ENCODE peak calls at places on chromosomes 11 and 22, in nine cellular contexts. I is OCI-LY7; P is neural progenitor cell; U is tibial artery; B is lower lobe of right lung; W is hepatocyte; F is CD4-positive, alpha-beta memory T cell; C is suprapubic skin; T is mesendoderm. X is an unnamed sample.

GRCh38 chr11:46560300-46561025 is 33.4 kb downstream of the AMBRA1 start:
- DNase-seq in P (no peak), C (no peak), T (no peak), U (no peak), W (no peak), F (peak; percentile 50), B (no peak), I (peak; percentile 59), X (no peak)

GRCh38 chr22:20624161-20624616 is 116.8 kb downstream of the MED15 start:
- DNase-seq in F (no peak), T (no peak), C (no peak), W (no peak), I (no peak), B (no peak), P (no peak), U (no peak), X (no peak)

GRCh38 chr11:86162257-86162656 is 82.3 kb upstream of the EED start:
- DNase-seq in T (peak; percentile 31), B (peak; percentile 52), F (no peak), P (no peak), W (peak; percentile 67), U (peak; percentile 76), C (no peak), I (no peak), X (peak; percentile 74)

GRCh38 chr22:27632451-27633295 is 168.9 kb downstream of the MN1 start:
- DNase-seq in U (no peak), W (peak; percentile 78), C (no peak), B (no peak), I (no peak), P (no peak), F (no peak), T (no peak), X (no peak)

GRCh38 chr11:608751-609354 is 6.9 kb downstream of the IRF7 start:
- DNase-seq in P (no peak), C (no peak), I (no peak), T (no peak), F (no peak), U (no peak), B (no peak), W (no peak), X (no peak)

GRCh38 chr22:29710922-29711593 is 8.7 kb upstream of the CABP7 start:
- DNase-seq in C (no peak), W (no peak), B (no peak), U (no peak), I (no peak), T (no peak), F (no peak), P (no peak), X (no peak)

GRCh38 chr11:61966673-61967176 is 709 bp downstream of the FTH1 start:
- DNase-seq in C (peak; percentile 74), F (peak; percentile 49), W (no peak), B (no peak), U (no peak), T (peak; percentile 80), P (peak; percentile 72), I (peak; percentile 54), X (no peak)

GRCh38 chr11:86696451-86696850 is 24.0 kb upstream of the ME3 start:
- DNase-seq in P (no peak), B (no peak), F (no peak), W (no peak), U (no peak), I (no peak), C (no peak), T (no peak), X (no peak)

GRCh38 chr11:110952150-110952549 is 239.9 kb upstream of the ARHGAP20 start:
- DNase-seq in F (no peak), C (no peak), W (no peak), U (no peak), B (no peak), P (no peak), I (no peak), T (no peak), X (no peak)

GRCh38 chr11:75289919-75290318 is 49.3 kb downstream of the TPBGL start:
- DNase-seq in F (no peak), T (no peak), C (no peak), I (no peak), B (no peak), P (no peak), W (no peak), U (no peak), X (no peak)

GRCh38 chr11:117328414-117329010 is 858 bp downstream of the CEP164 start:
- DNase-seq in F (no peak), I (peak; percentile 19), B (no peak), C (no peak), P (peak; percentile 25), U (no peak), W (peak; percentile 51), T (peak; percentile 43), X (peak; percentile 72)

GRCh38 chr22:35887296-35887875 is 141.2 kb downstream of the RBFOX2 start:
- DNase-seq in F (no peak), W (no peak), B (no peak), U (no peak), C (no peak), P (no peak), I (no peak), T (peak; percentile 77), X (no peak)

GRCh38 chr22:48748113-48748859 is 1079.4 kb downstream of the BRD1 start:
- DNase-seq in U (no peak), B (no peak), P (no peak), C (peak; percentile 74), W (no peak), I (no peak), F (no peak), T (no peak), X (peak; percentile 32)

DNA sequence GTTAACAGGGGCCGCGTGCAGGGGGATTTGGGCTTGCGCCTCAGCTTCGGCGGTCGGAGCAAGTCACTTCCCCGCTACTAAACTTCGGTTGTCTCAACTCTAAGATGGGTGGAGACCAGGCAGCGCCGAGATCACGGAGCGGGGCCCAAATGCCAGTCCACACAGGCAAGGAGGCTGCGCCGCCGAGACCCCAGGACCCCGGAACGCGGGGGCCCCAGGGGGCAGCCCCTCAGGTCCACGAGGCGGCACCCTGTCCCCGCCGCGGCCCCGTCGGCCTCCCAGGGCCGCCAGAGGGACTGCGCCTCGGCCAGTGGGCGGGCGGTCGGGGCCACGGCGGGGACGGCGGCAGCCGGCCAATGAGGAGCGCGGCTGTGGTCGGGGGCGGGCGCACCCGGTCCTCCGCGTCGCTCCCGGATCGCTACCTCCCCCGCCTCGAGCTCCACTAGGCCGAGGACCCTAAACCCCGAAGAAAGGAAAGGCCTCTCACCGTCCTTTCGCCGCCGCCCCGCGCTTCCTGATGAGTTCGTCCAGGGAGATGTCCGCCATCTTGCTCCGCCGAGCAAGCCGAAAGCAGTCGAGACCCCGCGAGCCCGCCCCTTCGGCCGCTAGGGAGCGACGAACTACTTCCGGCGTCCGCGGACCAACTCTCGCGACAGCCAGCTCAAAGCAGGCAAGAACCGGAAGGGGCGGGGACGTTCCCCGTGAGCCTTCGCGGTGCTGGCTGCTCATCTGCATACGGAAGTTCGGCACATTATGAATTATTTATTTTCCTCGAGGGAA is at the start of gene POLDIP3:
- DNase-seq in T (peak; percentile 99), P (peak; percentile 99), C (peak; percentile 100), F (peak; percentile 99), B (peak; percentile 99), W (peak; percentile 100), I (peak; percentile 100), U (peak; percentile 99), X (peak; percentile 99)
- H3K4me1 ChIP-seq in T (no peaks in the 10 kb centered on the region), P (peaks cover 14% of the 10 kb centered on the region), C (peaks cover 70% of the 10 kb centered on the region), F (peaks cover 54% of the 10 kb centered on the region), B (peaks cover 66% of the 10 kb centered on the region), W (peaks cover 24% of the 10 kb centered on the region), I (peaks cover 34% of the 10 kb centered on the region), U (no peaks in the 10 kb centered on the region), X (peaks cover 63% of the 10 kb centered on the region)

DNA sequence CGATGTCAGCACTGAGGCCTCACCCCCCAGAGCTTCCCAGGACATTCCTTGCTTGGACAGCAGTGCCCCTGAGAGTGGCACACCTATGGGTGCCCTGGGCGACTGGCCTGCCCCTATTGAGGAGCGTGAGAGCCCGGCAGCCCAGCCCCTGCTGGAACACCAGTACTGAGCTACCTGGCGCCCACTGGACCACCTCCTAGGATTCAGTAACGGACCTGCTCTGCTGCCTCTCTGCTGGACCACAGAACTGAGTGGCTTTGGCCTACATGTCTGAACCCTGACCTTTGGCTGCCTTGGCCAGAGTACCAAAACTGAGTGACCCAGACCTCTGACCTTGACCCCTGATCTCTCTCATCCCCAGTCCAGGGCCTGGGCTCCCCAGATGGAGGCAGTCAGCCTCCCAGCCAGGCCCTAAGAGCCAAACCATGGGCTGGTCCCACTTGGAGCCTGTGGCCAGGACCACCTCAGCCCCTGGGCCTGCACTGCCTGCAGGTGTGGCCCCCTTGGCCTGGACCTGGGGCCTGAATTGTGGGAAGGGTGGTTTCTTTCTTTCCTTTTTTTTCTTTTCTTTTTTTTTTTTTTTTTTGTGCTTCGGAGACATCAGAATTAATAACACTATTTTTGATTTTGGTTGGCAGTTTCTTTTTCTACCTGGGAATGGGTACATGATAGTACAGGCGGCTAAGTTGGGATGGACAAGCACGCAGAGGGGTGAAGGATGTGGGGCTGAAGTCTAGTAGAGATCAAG is 917 bp upstream of the SIPA1 start:
- DNase-seq in B (no peak), U (no peak), W (no peak), P (no peak), F (no peak), T (no peak), C (no peak), I (no peak), X (no peak)
- H3K4me1 ChIP-seq in B (peaks cover 47% of the 10 kb centered on the region), U (no peaks in the 10 kb centered on the region), W (no peaks in the 10 kb centered on the region), P (peaks cover 16% of the 10 kb centered on the region), F (peaks cover 65% of the 10 kb centered on the region), T (peaks cover 5% of the 10 kb centered on the region), C (peaks cover 42% of the 10 kb centered on the region), I (peaks cover 48% of the 10 kb centered on the region), X (no peaks in the 10 kb centered on the region)

DNA sequence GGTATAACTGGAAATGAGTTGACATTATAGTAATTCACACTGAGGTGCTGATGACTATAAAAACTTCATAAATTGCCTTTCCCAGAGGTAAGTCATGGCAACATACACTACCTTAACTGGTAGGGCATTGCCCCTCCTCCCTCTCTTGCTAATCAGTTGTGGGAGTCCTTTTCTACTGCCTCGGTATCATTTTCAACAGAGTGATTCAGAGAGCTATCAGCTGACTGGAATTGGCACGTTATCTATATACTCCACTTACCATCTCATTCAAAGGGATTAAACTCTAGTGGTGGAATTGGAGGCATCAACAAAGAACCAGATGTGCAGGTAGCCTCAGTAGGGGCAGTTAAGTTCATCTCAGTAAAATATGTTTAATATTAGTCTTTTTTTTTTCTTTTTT is 8.0 kb upstream of the NUP160 start:
- DNase-seq in I (no peak), F (no peak), W (peak; percentile 17), U (no peak), C (no peak), B (no peak), P (no peak), T (no peak), X (no peak)
- H3K4me1 ChIP-seq in I (peaks cover 90% of the 10 kb centered on the region), F (peaks cover 20% of the 10 kb centered on the region), W (no peaks in the 10 kb centered on the region), U (no peaks in the 10 kb centered on the region), C (no peaks in the 10 kb centered on the region), B (peaks cover 14% of the 10 kb centered on the region), P (no peaks in the 10 kb centered on the region), T (no peaks in the 10 kb centered on the region), X (peaks cover 11% of the 10 kb centered on the region)

DNA sequence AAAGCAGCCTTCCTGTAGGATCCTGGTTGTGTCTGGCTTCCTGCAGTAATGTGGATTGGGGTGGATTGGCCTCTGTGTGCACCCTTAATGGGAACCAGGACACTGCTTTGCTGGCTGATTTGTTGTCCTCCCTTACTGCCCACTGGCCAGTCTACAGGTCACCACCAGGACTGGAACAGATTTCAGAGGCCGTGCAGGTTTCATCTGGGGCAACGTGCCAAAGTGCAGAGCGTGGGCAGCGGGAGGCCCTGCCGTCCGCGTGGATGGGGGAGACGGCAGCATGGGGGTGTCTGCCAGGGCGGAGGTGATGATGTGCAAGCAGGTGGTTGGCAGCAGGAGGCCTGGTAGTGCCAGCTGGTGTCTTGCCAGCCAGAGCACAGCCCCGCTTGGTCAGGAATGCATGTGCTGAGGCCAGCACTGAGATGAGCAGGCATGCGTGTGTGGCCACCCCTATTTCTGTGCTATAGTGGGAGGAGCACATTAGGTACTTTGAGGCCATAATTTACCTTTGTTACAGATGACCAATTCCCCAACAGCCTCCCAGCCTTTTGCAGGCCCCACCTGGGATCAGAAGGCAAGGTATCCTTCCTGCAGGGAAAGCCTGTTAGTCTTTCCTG is 24.3 kb downstream of the BCR start:
- DNase-seq in B (peak; percentile 52), W (no peak), C (no peak), F (no peak), P (no peak), U (peak; percentile 82), T (no peak), I (no peak), X (peak; percentile 69)
- H3K4me1 ChIP-seq in B (peaks cover 26% of the 10 kb centered on the region), W (no peaks in the 10 kb centered on the region), C (peaks cover 27% of the 10 kb centered on the region), F (no peaks in the 10 kb centered on the region), P (peaks cover 6% of the 10 kb centered on the region), U (no peaks in the 10 kb centered on the region), T (peaks cover 8% of the 10 kb centered on the region), I (peaks cover 35% of the 10 kb centered on the region), X (no peaks in the 10 kb centered on the region)

X was measured in right atrium auricular region.